ENCODE peak calls at places on chromosomes 4 and X, in seven cellular contexts. L, Q, Z, B, V, K and M are unnamed samples.

GRCh38 chr4:124151031-124151430 is 561.5 kb downstream of the ANKRD50 start:
- DNase-seq in K (no peak), L (no peak), V (no peak), Z (no peak), B (no peak), Q (no peak), M (no peak)

GRCh38 chrX:134669378-134670098 is 11.3 kb upstream of the PLAC1 start:
- DNase-seq in K (peak), V (no peak), L (no peak), B (peak), Q (no peak), Z (peak), M (no peak)

GRCh38 chr4:52299120-52299519 is 248.0 kb downstream of the SPATA18 start:
- DNase-seq in V (no peak), B (peak), L (no peak), Z (no peak), Q (no peak), K (no peak), M (no peak)

GRCh38 chrX:141142946-141143345 is 34.0 kb downstream of the LDOC1 start:
- DNase-seq in V (no peak), K (no peak), Q (no peak), L (no peak), B (no peak), Z (no peak), M (no peak)

GRCh38 chr4:21512351-21512750 is 436.2 kb downstream of the KCNIP4 start:
- DNase-seq in Q (no peak), K (no peak), L (peak), B (no peak), Z (peak), V (peak), M (peak)

GRCh38 chrX:76014321-76014720 is 158.5 kb upstream of the PBDC1 start:
- DNase-seq in L (no peak), V (no peak), Z (no peak), Q (no peak), K (no peak), B (no peak), M (no peak)

GRCh38 chr4:119490335-119490734 is 138.3 kb downstream of the PDE5A start:
- DNase-seq in Z (no peak), Q (no peak), V (no peak), L (peak), K (no peak), B (no peak), M (no peak)

GRCh38 chrX:45758319-45758718 is 557.6 kb upstream of the DIPK2B start:
- DNase-seq in L (no peak), Q (no peak), K (peak), Z (no peak), V (no peak), B (no peak), M (no peak)

GRCh38 chrX:21723097-21723496 is 34.8 kb downstream of the SMPX start:
- DNase-seq in B (no peak), L (no peak), Q (no peak), V (no peak), K (no peak), Z (no peak), M (no peak)

GRCh38 chr4:113437124-113437523 is 324.4 kb downstream of the CAMK2D start:
- DNase-seq in V (no peak), L (no peak), Q (no peak), K (no peak), Z (no peak), B (no peak), M (no peak)

GRCh38 chr4:39472396-39472795 is 13.5 kb downstream of the LIAS start:
- DNase-seq in V (no peak), B (no peak), Z (no peak), L (no peak), K (no peak), Q (no peak), M (no peak)

GRCh38 chrX:111007238-111007637 is 88.8 kb upstream of the PAK3 start:
- DNase-seq in B (no peak), V (no peak), L (no peak), K (no peak), Q (no peak), Z (no peak), M (no peak)

GRCh38 chr4:62571494-62571893 is 1371.4 kb downstream of the ADGRL3 start:
- DNase-seq in V (no peak), Q (no peak), B (no peak), L (no peak), K (no peak), Z (no peak), M (no peak)

GRCh38 chr4:125891597-125892258 is 577.0 kb downstream of the FAT4 start:
- DNase-seq in L (no peak), Q (no peak), Z (peak), B (no peak), V (no peak), K (peak), M (no peak)

GRCh38 chrX:69988955-69989394 is 60.8 kb downstream of the AWAT2 start:
- DNase-seq in K (peak), Q (no peak), Z (no peak), B (peak), V (no peak), L (no peak), M (no peak)

GRCh38 chrX:38236901-38237615 is 16.4 kb upstream of the SRPX start:
- DNase-seq in L (no peak), Z (no peak), B (no peak), Q (no peak), V (no peak), K (no peak), M (no peak)

GRCh38 chrX:12843668-12844279 is 23.1 kb upstream of the TLR7 start:
- DNase-seq in V (no peak), L (no peak), Z (no peak), K (no peak), B (no peak), Q (no peak), M (no peak)

GRCh38 chr4:6779667-6780565 is 2.6 kb upstream of the KIAA0232 start:
- DNase-seq in L (peak), V (no peak), Q (peak), B (no peak), Z (no peak), K (no peak), M (peak)

GRCh38 chrX:95675794-95676193 is 1008.8 kb upstream of the DIAPH2 start:
- DNase-seq in K (no peak), V (no peak), Q (no peak), Z (no peak), L (no peak), B (no peak), M (no peak)

GRCh38 chr4:91345632-91346031 is 958.1 kb upstream of the GRID2 start:
- DNase-seq in K (no peak), V (no peak), Q (no peak), L (no peak), B (no peak), Z (no peak), M (no peak)

GRCh38 chr4:144461906-144462305 is 184.1 kb upstream of the HHIP start:
- DNase-seq in L (no peak), Z (no peak), K (no peak), V (no peak), Q (peak), B (no peak), M (no peak)

GRCh38 chrX:126701380-126701779 is 118.1 kb upstream of the PRR32 start:
- DNase-seq in L (no peak), Z (no peak), B (no peak), V (no peak), Q (no peak), K (no peak), M (no peak)